ENCODE peak calls at places on chromosome 5, in six cellular contexts. S is heart left ventricle, T is upper lobe of left lung, C is H9, E is fibroblast of the aortic adventitia, I is lung. J is an unnamed sample.

GRCh38 chr5:82225525-82226172 is 52.5 kb downstream of the RPS23 start:
- DNase-seq in I (peak; percentile 57), C (peak; percentile 73), E (peak; percentile 69), S (peak; percentile 47), T (no peak), J (peak; percentile 77)

GRCh38 chr5:66306105-66306843 is 162.2 kb downstream of the SREK1 start:
- DNase-seq in E (peak; percentile 83), I (peak; percentile 66), T (no peak), C (peak; percentile 74), S (peak; percentile 46), J (peak; percentile 56)

GRCh38 chr5:181035991-181036815 is 3.9 kb upstream of the BTNL9 start:
- DNase-seq in I (no peak), T (no peak), S (no peak), E (no peak), C (no peak), J (no peak)

GRCh38 chr5:159787837-159788236 is 128.4 kb upstream of the ADRA1B start:
- DNase-seq in S (no peak), I (peak; percentile 15), C (no peak), E (no peak), T (no peak), J (no peak)

GRCh38 chr5:116856271-116856670 is 281.6 kb upstream of the SEMA6A start:
- DNase-seq in E (no peak), C (no peak), I (no peak), T (no peak), S (no peak), J (no peak)

GRCh38 chr5:17340816-17341215 is 123.4 kb downstream of the BASP1 start:
- DNase-seq in C (no peak), T (no peak), S (no peak), E (peak; percentile 95), I (no peak), J (no peak)

GRCh38 chr5:32027717-32028321 is 146.3 kb downstream of the GOLPH3 start:
- DNase-seq in S (peak; percentile 80), E (peak; percentile 99), T (no peak), C (peak; percentile 36), I (peak; percentile 71), J (no peak)

GRCh38 chr5:150137997-150138396 is 17.6 kb downstream of the PDGFRB start:
- DNase-seq in C (no peak), I (no peak), T (peak; percentile 33), E (peak; percentile 48), S (no peak), J (no peak)

GRCh38 chr5:176812269-176813259 is 2.2 kb downstream of the UNC5A start:
- DNase-seq in I (no peak), C (peak; percentile 78), S (no peak), E (no peak), T (no peak), J (peak; percentile 79)

GRCh38 chr5:32760091-32760509 is 49.0 kb downstream of the NPR3 start:
- DNase-seq in E (peak; percentile 91), I (no peak), T (no peak), C (no peak), S (no peak), J (no peak)

GRCh38 chr5:149790276-149790675 is 60.2 kb downstream of the PPARGC1B start:
- DNase-seq in T (no peak), S (no peak), I (no peak), C (no peak), E (no peak), J (no peak)

GRCh38 chr5:7886849-7887460 is 18.0 kb downstream of the MTRR start:
- DNase-seq in S (no peak), I (no peak), T (no peak), E (peak; percentile 73), C (no peak), J (no peak)

GRCh38 chr5:55141945-55142690 is 17.9 kb upstream of the GPX8 start:
- DNase-seq in E (no peak), S (no peak), C (no peak), I (no peak), T (no peak), J (no peak)

GRCh38 chr5:142432961-142433360 is 108.1 kb upstream of the SPRY4 start:
- DNase-seq in C (no peak), I (no peak), S (no peak), E (no peak), T (no peak), J (no peak)

GRCh38 chr5:113087994-113088519 is 111.5 kb downstream of the DCP2 start:
- DNase-seq in C (no peak), S (no peak), E (peak; percentile 50), T (no peak), I (no peak), J (no peak)

GRCh38 chr5:97044057-97044456 is 98.4 kb downstream of the LIX1 start:
- DNase-seq in T (no peak), C (peak; percentile 84), I (no peak), E (peak; percentile 11), S (peak; percentile 24), J (peak; percentile 67)

GRCh38 chr5:172347653-172348052 is 64.1 kb upstream of the UBTD2 start:
- DNase-seq in C (no peak), I (no peak), E (peak; percentile 32), S (no peak), T (no peak), J (no peak)

GRCh38 chr5:60287174-60287771 is 393.7 kb upstream of the PDE4D start:
- DNase-seq in I (peak; percentile 57), E (peak; percentile 35), T (no peak), C (peak; percentile 76), S (no peak), J (peak; percentile 56)

GRCh38 chr5:173809014-173809413 is 79.1 kb upstream of the CPEB4 start:
- DNase-seq in T (no peak), S (no peak), C (no peak), I (no peak), E (no peak), J (no peak)

DNA sequence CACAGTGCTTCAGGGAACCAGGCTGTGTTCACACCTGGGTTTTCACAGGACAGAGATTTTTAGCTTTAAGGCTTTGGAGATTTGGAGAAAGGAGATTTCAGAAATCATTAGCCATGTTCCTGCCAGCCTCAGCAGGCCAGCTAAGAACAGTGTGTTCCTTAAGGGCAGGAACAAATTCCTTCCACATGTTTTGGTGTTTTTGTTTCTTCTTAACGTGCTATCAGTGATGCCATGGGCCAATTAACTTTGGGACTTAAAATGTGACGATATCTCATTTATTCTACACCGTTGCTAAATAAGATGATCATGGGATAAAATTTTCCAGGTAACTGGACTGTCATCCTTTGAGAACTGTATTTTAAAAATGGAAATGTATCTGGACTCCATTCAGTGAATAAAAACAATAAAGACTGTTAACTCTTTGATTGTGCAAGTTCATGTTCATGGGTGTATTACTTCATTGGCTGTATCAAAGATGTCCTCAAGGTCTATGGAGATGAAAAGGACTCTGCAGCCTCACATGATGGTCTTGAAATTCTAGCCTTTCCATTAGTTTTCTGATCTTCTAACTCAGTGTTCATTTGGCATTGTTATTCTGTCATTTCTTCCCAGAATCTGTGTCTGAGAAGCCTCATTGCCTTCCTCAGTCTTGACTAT is 72.3 kb downstream of the ZNF366 start:
- DNase-seq in C (no peak), T (no peak), S (no peak), E (no peak), I (no peak), J (no peak)
- TF ChIP-seq CTCF in C (no peak), T (no peak), S (no peak), E (no peak), I (no peak), J (no peak)

GRCh38 chr5:101473483-101473882 is 570.4 kb upstream of the ST8SIA4 start:
- DNase-seq in I (no peak), T (no peak), C (no peak), S (no peak), E (peak; percentile 3), J (no peak)
- TF ChIP-seq CTCF in I (no peak), T (no peak), C (no peak), S (no peak), E (no peak), J (no peak)

GRCh38 chr5:77987331-77987730 is 211.2 kb upstream of the TBCA start:
- DNase-seq in S (no peak), T (no peak), C (no peak), I (no peak), E (no peak), J (no peak)

GRCh38 chr5:77984587-77984986 is 208.4 kb upstream of the TBCA start:
- DNase-seq in S (no peak), I (no peak), T (peak; percentile 46), C (no peak), E (no peak), J (no peak)

GRCh38 chr5:77986261-77986660 is 210.1 kb upstream of the TBCA start:
- DNase-seq in E (no peak), I (no peak), S (no peak), C (no peak), T (no peak), J (no peak)

GRCh38 chr5:77985247-77985646 is 209.1 kb upstream of the TBCA start:
- DNase-seq in S (no peak), E (no peak), I (no peak), T (no peak), C (no peak), J (no peak)

GRCh38 chr5:77981820-77982219 is 205.7 kb upstream of the TBCA start:
- DNase-seq in S (no peak), C (no peak), T (no peak), I (no peak), E (no peak), J (no peak)
- TF ChIP-seq CTCF in S (no peak), C (no peak), T (no peak), I (no peak), E (no peak), J (no peak)

GRCh38 chr5:179906294-179906794 is 1.4 kb downstream of the TBC1D9B start:
- DNase-seq in T (peak; percentile 60), C (peak; percentile 43), I (no peak), S (no peak), E (peak; percentile 13), J (no peak)

GRCh38 chr5:179907570-179908324 is at the start of gene TBC1D9B:
- DNase-seq in T (peak; percentile 95), E (peak; percentile 65), C (peak; percentile 59), I (peak; percentile 67), S (peak; percentile 75), J (peak; percentile 73)

GRCh38 chr5:179906795-179907569 is 715 bp downstream of the TBC1D9B start:
- DNase-seq in E (peak; percentile 11), T (peak; percentile 72), C (peak; percentile 56), I (no peak), S (no peak), J (peak; percentile 42)

GRCh38 chr5:179908528-179908927 is 831 bp upstream of the TBC1D9B start:
- DNase-seq in T (peak; percentile 82), I (no peak), C (peak; percentile 90), S (no peak), E (no peak), J (no peak)

DNA sequence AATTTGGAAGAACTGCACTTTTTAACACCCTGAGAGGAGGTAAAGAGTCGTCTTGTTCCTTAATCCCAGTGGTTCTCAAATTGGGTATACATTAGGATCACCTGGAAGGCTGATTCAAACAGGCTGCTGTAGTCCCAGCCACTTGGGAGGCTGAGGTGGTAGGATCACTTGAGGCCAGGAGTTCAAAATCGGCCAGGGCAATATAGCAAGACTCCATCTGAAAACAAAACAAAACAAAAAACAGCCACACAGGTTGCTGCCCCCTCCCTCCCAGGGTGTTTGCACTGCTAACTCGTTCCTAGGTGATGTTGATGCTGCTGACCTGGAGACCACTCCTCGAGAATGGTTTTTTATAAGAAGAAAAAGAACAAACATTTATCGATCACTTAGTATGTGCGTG is 1.5 kb upstream of the TBC1D9B start:
- DNase-seq in E (no peak), C (no peak), I (no peak), T (no peak), S (no peak), J (no peak)
- TF ChIP-seq CTCF in E (no peak), C (no peak), I (no peak), T (no peak), S (no peak), J (no peak)